ENCODE peak calls at places on chromosome 1, in seven cellular contexts. X, A, L, B, T, R and D are unnamed samples.

GRCh38 chr1:234022302-234022701 is 117.8 kb downstream of the SLC35F3 start:
- DNase-seq in R (no peak), B (no peak), L (no peak), X (no peak), A (no peak), T (no peak), D (no peak)

GRCh38 chr1:200178340-200178739 is 150.8 kb downstream of the NR5A2 start:
- DNase-seq in X (no peak), L (no peak), A (no peak), B (no peak), R (no peak), T (no peak), D (no peak)

GRCh38 chr1:51139474-51139873 is 37.4 kb downstream of the C1orf185 start:
- DNase-seq in X (no peak), L (no peak), A (no peak), R (no peak), B (no peak), T (no peak), D (no peak)

GRCh38 chr1:233543338-233544255 is 70.3 kb upstream of the KCNK1 start:
- DNase-seq in A (peak), X (peak), B (peak), L (no peak), R (peak), T (peak), D (no peak)

GRCh38 chr1:209248649-209249279 is 334.8 kb upstream of the CAMK1G start:
- DNase-seq in X (no peak), B (peak), R (peak), L (peak), T (peak), A (peak), D (peak)

GRCh38 chr1:167629681-167630567 is at the start of gene RCSD1:
- DNase-seq in X (no peak), A (peak), R (no peak), L (peak), B (no peak), T (peak), D (peak)

GRCh38 chr1:21290546-21290944 is 282 bp upstream of the ECE1 start:
- DNase-seq in R (peak), X (no peak), A (no peak), T (no peak), L (no peak), B (no peak), D (no peak)

GRCh38 chr1:172934417-172934762 is 116.4 kb downstream of the TNFSF18 start:
- DNase-seq in L (no peak), A (no peak), X (no peak), T (no peak), R (no peak), B (no peak), D (no peak)

GRCh38 chr1:4681026-4681425 is 26.6 kb downstream of the AJAP1 start:
- DNase-seq in L (no peak), A (no peak), R (no peak), T (no peak), X (no peak), B (no peak), D (no peak)

GRCh38 chr1:85342177-85342576 is 65.7 kb upstream of the BCL10 start:
- DNase-seq in X (no peak), L (no peak), R (no peak), B (no peak), A (no peak), T (no peak), D (no peak)

DNA sequence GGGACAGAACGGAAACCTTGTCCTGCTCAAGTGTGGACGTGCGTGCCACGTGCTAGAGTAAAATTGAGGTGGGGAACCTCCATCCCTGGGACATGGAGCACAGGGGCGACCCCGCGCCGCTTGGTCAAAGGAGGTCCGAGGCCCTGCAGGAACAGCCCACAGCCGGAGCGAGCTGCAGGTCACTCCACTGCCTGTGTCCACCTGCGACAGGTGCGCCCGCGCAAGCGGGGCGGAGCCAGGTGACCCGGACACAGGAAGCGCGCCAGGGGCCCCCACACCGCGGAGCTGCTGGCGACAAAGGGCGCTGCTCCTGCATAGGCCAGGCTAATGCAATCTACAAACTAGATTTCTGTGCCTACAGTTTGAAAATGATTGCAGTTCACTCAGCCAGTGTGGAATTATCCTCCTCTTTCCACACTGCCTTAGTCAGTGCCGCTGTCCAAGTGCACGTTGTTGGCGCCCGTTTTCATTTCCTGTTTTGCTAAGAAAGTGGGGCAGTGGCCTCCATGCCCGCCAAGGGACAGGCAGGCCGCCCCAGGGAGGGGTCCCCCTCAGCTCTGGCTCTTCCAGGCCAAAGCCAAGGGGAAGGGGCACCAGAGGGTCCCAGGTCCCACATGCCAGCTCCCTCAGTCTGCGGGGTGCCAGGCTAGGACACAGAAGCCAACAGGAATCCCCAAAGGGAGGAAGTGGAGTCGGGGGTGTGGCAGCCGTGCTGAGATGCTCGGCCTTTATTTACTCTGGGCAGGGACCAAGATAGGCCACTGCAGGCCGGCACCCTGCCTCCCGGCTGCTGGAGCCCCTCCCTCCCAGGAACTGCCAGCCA is 4.3 kb upstream of the NADK start:
- DNase-seq in R (peak), T (peak), B (peak), X (peak), L (peak), A (peak), D (peak)
- TF ChIP-seq POLR2A in R (no peak), T (no peak), B (no peak), X (no peak), L (peak), A (peak), D (no peak)

DNA sequence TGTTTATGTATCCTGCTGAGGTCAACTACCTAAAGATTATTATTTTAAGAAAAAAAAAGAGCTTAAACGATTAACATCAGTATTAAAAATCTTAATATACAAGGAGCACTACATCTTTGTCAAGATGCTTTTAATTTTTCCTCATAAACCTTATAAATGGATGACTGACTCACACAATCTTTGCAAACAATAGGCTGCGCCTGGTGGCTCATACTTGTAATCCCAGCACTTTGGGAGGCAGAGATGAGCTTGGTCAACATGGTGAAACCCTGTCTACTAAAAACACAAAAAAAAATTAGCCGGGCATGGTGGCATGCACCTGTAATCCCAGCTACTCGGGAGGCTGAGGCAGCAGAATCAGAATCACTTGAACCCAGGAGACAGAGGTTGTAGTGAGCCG is 1.7 kb downstream of the KHDC4 start:
- DNase-seq in T (no peak), X (no peak), A (no peak), L (no peak), R (no peak), B (no peak), D (no peak)
- TF ChIP-seq POLR2A in T (no peak), X (no peak), A (no peak), L (no peak), R (no peak), B (no peak), D (no peak)

GRCh38 chr1:13513885-13514546 is at the start of gene LRRC38:
- DNase-seq in R (no peak), T (peak), L (no peak), A (no peak), B (no peak), X (no peak), D (peak)
- TF ChIP-seq POLR2A in R (no peak), T (no peak), L (no peak), A (no peak), B (no peak), X (no peak), D (no peak)

GRCh38 chr1:27858072-27858948 is 14.0 kb upstream of the THEMIS2 start:
- DNase-seq in A (peak), B (peak), R (peak), X (peak), L (peak), T (peak), D (peak)

GRCh38 chr1:27856561-27857343 is 15.6 kb upstream of the THEMIS2 start:
- DNase-seq in X (no peak), A (peak), R (no peak), B (no peak), T (no peak), L (no peak), D (no peak)

GRCh38 chr1:27849951-27850350 is 19.4 kb downstream of the PPP1R8 start:
- DNase-seq in T (no peak), B (no peak), A (no peak), R (no peak), L (no peak), X (no peak), D (no peak)

GRCh38 chr1:27858949-27859576 is 13.3 kb upstream of the THEMIS2 start:
- DNase-seq in B (no peak), R (no peak), X (no peak), T (no peak), A (no peak), L (no peak), D (no peak)

GRCh38 chr1:27855085-27855484 is 17.3 kb upstream of the THEMIS2 start:
- DNase-seq in R (no peak), X (no peak), A (no peak), B (no peak), T (no peak), L (no peak), D (no peak)
- TF ChIP-seq POLR2A in R (no peak), X (no peak), A (no peak), B (no peak), T (no peak), L (no peak), D (no peak)